ENCODE peak calls at places on chromosome 12, in four cellular contexts. E is mucosa of descending colon, N is A549, J is cardiac muscle cell. S is an unnamed sample. For H3K4me1, the result is how much of the 10 kb centered on the place peaks cover.

GRCh38 chr12:25648460-25648859 is 95.4 kb upstream of the LMNTD1 start:
- DNase-seq in E (no peak), N (peak), J (peak), S (no peak)

GRCh38 chr12:22287776-22288621 is 46.5 kb downstream of the ST8SIA1 start:
- DNase-seq in E (no peak), N (no peak), J (peak), S (no peak)

GRCh38 chr12:111405856-111406473 is at the start of gene SH2B3:
- DNase-seq in E (no peak), N (peak), J (no peak), S (no peak)

GRCh38 chr12:113416091-113416754 is 6.0 kb upstream of the SDSL start:
- DNase-seq in E (no peak), N (no peak), J (no peak), S (no peak)

GRCh38 chr12:123389560-123390351 is 5.8 kb downstream of the KMT5A start:
- DNase-seq in E (peak), N (peak), J (no peak), S (peak)

GRCh38 chr12:77337327-77337726 is 272.0 kb upstream of the E2F7 start:
- DNase-seq in E (no peak), N (no peak), J (no peak), S (no peak)

GRCh38 chr12:58176296-58176869 is 235.0 kb downstream of the ATP23 start:
- DNase-seq in E (peak), N (peak), J (peak), S (no peak)

GRCh38 chr12:92927055-92927435 is 2.0 kb downstream of the EEA1 start:
- DNase-seq in E (no peak), N (no peak), J (peak), S (no peak)

GRCh38 chr12:685388-685787 is 22.1 kb upstream of the NINJ2 start:
- DNase-seq in E (peak), N (no peak), J (peak), S (no peak)

GRCh38 chr12:88985631-88986030 is 366.7 kb downstream of the DUSP6 start:
- DNase-seq in E (no peak), N (no peak), J (no peak), S (no peak)

GRCh38 chr12:55188974-55189556 is 31.8 kb upstream of the OR10A7 start:
- DNase-seq in E (no peak), N (peak), J (peak), S (no peak)

GRCh38 chr12:19000836-19001235 is 128.7 kb upstream of the PLEKHA5 start:
- DNase-seq in E (no peak), N (no peak), J (no peak), S (no peak)

GRCh38 chr12:54385251-54385914 is 850 bp upstream of the ZNF385A start:
- DNase-seq in E (no peak), N (no peak), J (no peak), S (peak)

GRCh38 chr12:65364021-65364420 is 85.5 kb downstream of the MSRB3 start:
- DNase-seq in E (no peak), N (no peak), J (peak), S (no peak)

GRCh38 chr12:17342381-17342961 is 736.5 kb upstream of the LMO3 start:
- DNase-seq in E (no peak), N (no peak), J (no peak), S (no peak)

GRCh38 chr12:55972045-55972843 is 1.6 kb upstream of the RAB5B start:
- DNase-seq in E (no peak), N (no peak), J (peak), S (no peak)

GRCh38 chr12:115424003-115424402 is 740.0 kb upstream of the TBX3 start:
- DNase-seq in E (no peak), N (no peak), J (no peak), S (no peak)

GRCh38 chr12:112149596-112149995 is 24.2 kb downstream of the TRAFD1 start:
- DNase-seq in E (no peak), N (no peak), J (no peak), S (peak)

GRCh38 chr12:51124504-51124903 is 41.1 kb upstream of the CSRNP2 start:
- DNase-seq in E (no peak), N (no peak), J (no peak), S (no peak)

GRCh38 chr12:26031814-26032213 is 73.3 kb downstream of the RASSF8 start:
- DNase-seq in E (no peak), N (no peak), J (no peak), S (no peak)

GRCh38 chr12:67691220-67691619 is 42.7 kb downstream of the DYRK2 start:
- DNase-seq in E (no peak), N (no peak), J (no peak), S (no peak)

GRCh38 chr12:113090740-113091139 is 34.2 kb downstream of the DTX1 start:
- DNase-seq in E (no peak), N (no peak), J (no peak), S (no peak)

GRCh38 chr12:19140381-19141236 is 11.1 kb downstream of the PLEKHA5 start:
- DNase-seq in E (no peak), N (no peak), J (peak), S (no peak)

GRCh38 chr12:26678697-26679660 is 154.0 kb downstream of the ITPR2 start:
- DNase-seq in E (no peak), N (no peak), J (no peak), S (no peak)

GRCh38 chr12:122994140-122994675 is 13.7 kb downstream of the ARL6IP4 start:
- DNase-seq in E (no peak), N (no peak), J (no peak), S (no peak)

GRCh38 chr12:54220092-54220557 is 31.3 kb upstream of the SMUG1 start:
- DNase-seq in E (peak), N (peak), J (peak), S (peak)

GRCh38 chr12:71071466-71072097 is 86.2 kb downstream of the TSPAN8 start:
- DNase-seq in E (no peak), N (no peak), J (no peak), S (no peak)

GRCh38 chr12:88393017-88393767 is 187.1 kb downstream of the KITLG start:
- DNase-seq in E (no peak), N (no peak), J (peak), S (no peak)

GRCh38 chr12:67637718-67638117 is 10.8 kb upstream of the DYRK2 start:
- DNase-seq in E (no peak), N (no peak), J (no peak), S (no peak)

GRCh38 chr12:14317362-14318146 is 47.9 kb upstream of the ATF7IP start:
- DNase-seq in E (no peak), N (no peak), J (peak), S (no peak)

GRCh38 chr12:52204931-52205505 is 13.2 kb upstream of the KRT80 start:
- DNase-seq in E (peak), N (no peak), J (no peak), S (peak)
- H3K4me1 ChIP-seq in E (under half), N (half or more), J (under half), S (under half)

GRCh38 chr12:105469701-105470100 is 139.2 kb downstream of the C12orf75 start:
- DNase-seq in E (no peak), N (no peak), J (no peak), S (no peak)

GRCh38 chr12:105468464-105468863 is 138.0 kb downstream of the C12orf75 start:
- DNase-seq in E (no peak), N (no peak), J (no peak), S (no peak)

GRCh38 chr12:105469182-105469581 is 138.7 kb downstream of the C12orf75 start:
- DNase-seq in E (no peak), N (no peak), J (no peak), S (no peak)

GRCh38 chr12:105470601-105471000 is 140.1 kb downstream of the C12orf75 start:
- DNase-seq in E (no peak), N (no peak), J (no peak), S (no peak)

GRCh38 chr12:105470102-105470501 is 139.6 kb downstream of the C12orf75 start:
- DNase-seq in E (no peak), N (no peak), J (no peak), S (no peak)
- H3K4me1 ChIP-seq in E (under half), N (under half), J (under half), S (under half)

DNA sequence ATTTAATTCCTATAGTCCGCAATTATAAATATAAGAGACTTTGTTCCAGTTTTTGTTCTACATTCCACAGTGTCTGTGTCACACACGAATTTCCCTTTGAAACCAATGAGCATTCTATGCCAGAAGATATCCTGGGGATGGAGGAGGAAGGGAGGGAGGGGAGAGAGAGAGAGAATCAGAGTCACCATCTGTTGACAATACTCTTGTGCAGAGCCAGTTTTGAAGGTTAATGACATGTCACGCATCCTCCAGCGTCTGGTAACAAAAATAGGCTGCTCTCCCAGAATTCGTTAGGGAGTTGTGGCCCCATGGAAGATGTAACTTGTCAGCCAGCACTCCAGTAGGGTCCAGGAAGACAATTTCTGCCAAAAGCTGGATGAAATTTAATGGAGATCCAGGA is 213.5 kb upstream of the KRR1 start:
- DNase-seq in E (no peak), N (peak), J (peak), S (no peak)
- H3K4me1 ChIP-seq in E (under half), N (half or more), J (under half), S (under half)

DNA sequence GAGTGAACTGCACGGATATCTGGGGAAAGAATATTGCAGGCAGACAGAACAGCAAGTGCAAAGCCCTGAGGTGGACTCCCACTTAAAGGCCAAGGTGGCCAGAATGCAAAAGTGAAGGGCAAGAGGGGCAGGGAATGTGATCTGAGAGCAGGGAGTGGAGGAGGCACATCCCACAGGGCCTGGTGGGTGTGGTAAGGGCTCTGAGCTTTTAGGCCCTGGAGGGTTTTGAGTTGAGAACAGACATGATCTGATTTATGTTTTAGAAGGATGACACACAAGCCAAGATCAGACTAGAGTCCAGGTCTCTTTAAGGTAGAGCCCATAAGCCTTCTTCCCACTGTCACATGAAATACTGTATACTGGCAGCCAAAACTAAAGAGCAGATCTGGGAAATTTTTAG is 162.5 kb downstream of the SLC38A4 start:
- DNase-seq in E (no peak), N (no peak), J (no peak), S (no peak)
- H3K4me1 ChIP-seq in E (under half), N (half or more), J (under half), S (under half)

DNA sequence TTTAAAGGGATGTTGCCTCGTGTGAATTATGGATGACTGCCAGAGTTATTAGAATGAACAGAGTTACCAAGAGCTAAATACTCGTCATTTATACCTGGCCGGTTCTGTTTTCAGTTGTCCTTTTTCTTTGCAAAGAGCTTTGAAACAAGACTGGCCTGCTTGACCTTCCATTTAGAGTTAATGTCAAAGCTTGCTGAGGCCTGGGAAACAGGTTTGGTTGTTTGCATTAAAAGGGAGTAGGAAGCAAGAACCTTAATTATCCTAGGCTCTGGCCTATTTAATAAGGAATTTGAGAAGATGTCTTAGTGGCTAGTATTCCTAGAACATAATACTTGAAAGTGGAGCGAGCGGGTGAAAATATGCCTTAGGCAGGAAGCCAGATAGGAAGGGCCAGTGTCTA is 233.3 kb downstream of the CACNA1C start:
- DNase-seq in E (no peak), N (no peak), J (no peak), S (no peak)
- H3K4me1 ChIP-seq in E (under half), N (under half), J (half or more), S (under half)

DNA sequence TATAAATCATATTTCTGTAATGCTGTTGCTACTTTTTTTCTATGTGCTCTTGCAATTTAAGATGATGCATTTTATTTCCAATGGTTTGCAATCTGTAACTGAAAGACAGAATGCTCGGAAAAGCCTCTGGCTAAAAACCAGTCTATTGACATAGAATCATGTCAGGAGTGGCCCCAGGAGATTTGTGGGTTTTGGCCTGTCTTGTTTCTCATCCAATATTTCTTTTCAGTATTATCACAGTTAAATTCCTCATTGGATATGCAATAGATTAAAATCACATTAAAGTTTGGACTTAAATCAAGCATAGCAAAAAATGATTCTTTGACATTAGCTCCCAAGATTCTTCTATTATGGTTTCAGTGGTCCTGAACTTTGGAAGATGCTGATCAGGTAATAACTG is 19.1 kb upstream of the SLC38A2 start:
- DNase-seq in E (no peak), N (no peak), J (peak), S (no peak)
- H3K4me1 ChIP-seq in E (under half), N (half or more), J (under half), S (under half)

DNA sequence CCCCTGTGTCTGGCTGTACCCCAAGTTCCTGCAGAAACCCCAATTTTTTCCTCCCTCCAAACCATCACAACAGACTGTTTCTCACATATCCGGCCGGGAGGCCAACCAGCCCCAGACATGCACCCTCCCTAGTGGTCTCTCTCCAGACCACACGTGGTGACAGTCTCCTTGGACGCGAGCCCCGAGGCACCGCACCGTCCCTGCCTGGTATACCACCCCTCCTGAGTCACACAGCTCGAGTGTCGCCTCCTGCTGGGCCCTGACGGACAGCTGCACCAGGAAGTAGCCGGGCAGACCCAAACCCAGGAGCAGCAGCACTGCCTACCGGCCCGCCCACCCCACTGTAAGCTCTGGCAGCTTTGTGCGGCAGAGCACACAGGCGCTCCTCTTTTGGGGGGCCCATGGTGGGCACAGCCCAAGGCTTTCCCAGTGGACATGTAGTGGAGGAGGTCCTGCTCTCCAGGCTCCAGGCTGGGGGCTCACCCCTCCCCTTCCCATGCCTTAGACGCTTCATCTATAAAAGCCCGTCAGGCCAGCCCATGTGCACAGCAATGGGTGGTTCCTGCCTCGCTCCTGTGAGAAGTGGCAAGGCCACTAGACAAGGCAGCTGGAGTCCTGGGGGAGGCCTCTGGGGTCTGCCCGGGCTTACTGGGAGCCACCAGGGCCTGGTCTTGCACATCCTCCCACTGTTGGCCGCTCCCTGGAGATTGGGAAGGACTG is 97.5 kb downstream of the RFLNA start:
- DNase-seq in E (peak), N (peak), J (no peak), S (no peak)
- H3K4me1 ChIP-seq in E (half or more), N (half or more), J (under half), S (half or more)